ENCODE peak calls at places on chromosome 20, in seven cellular contexts. O is pancreas, B is RWPE1, Q is transverse colon, M is OCI-LY7, I is astrocyte of the spinal cord, K is neural crest cell. P is an unnamed sample.

GRCh38 chr20:53623454-53624206 is 30.0 kb upstream of the ZNF217 start:
- DNase-seq in I (peak), K (peak), Q (peak), B (peak), M (peak), O (no peak), P (peak)

GRCh38 chr20:36362261-36362660 is 56.1 kb downstream of the DLGAP4 start:
- DNase-seq in K (no peak), O (no peak), Q (no peak), M (no peak), B (no peak), I (no peak), P (no peak)

GRCh38 chr20:64095455-64095854 is 11.3 kb upstream of the LKAAEAR1 start:
- DNase-seq in B (no peak), K (no peak), O (no peak), Q (no peak), M (no peak), I (no peak), P (no peak)

GRCh38 chr20:1267161-1267560 is 1.1 kb downstream of the SNPH start:
- DNase-seq in K (no peak), B (no peak), O (no peak), Q (no peak), I (no peak), M (no peak), P (no peak)

GRCh38 chr20:47411161-47411560 is 54.7 kb upstream of the ZMYND8 start:
- DNase-seq in B (no peak), K (no peak), M (no peak), O (no peak), Q (no peak), I (no peak), P (no peak)

GRCh38 chr20:51140671-51141070 is 117.8 kb upstream of the KCNG1 start:
- DNase-seq in B (no peak), I (no peak), Q (no peak), M (no peak), K (no peak), O (no peak), P (no peak)

GRCh38 chr20:52484438-52484837 is 292.9 kb upstream of the ZFP64 start:
- DNase-seq in M (no peak), I (peak), B (peak), O (no peak), Q (no peak), K (no peak), P (no peak)

GRCh38 chr20:17614176-17614811 is 44.4 kb downstream of the DSTN start:
- DNase-seq in M (no peak), K (no peak), I (peak), O (peak), Q (peak), B (peak), P (no peak)

GRCh38 chr20:44017905-44018683 is 103.4 kb downstream of the TOX2 start:
- DNase-seq in I (peak), Q (peak), K (no peak), B (peak), M (no peak), O (peak), P (peak)

GRCh38 chr20:63932606-63933160 is 23.5 kb downstream of the UCKL1 start:
- DNase-seq in K (no peak), Q (no peak), I (no peak), O (no peak), B (no peak), M (no peak), P (no peak)

GRCh38 chr20:35719717-35720116 is 20.5 kb downstream of the ROMO1 start:
- DNase-seq in Q (no peak), I (no peak), B (no peak), M (no peak), K (no peak), O (no peak), P (no peak)

GRCh38 chr20:58703765-58704331 is 11.2 kb downstream of the NPEPL1 start:
- DNase-seq in M (no peak), I (no peak), K (no peak), Q (no peak), O (no peak), B (no peak), P (no peak)

GRCh38 chr20:5080384-5080877 is 39.3 kb downstream of the PCNA start:
- DNase-seq in K (no peak), B (no peak), I (no peak), Q (peak), O (no peak), M (peak), P (no peak)

DNA sequence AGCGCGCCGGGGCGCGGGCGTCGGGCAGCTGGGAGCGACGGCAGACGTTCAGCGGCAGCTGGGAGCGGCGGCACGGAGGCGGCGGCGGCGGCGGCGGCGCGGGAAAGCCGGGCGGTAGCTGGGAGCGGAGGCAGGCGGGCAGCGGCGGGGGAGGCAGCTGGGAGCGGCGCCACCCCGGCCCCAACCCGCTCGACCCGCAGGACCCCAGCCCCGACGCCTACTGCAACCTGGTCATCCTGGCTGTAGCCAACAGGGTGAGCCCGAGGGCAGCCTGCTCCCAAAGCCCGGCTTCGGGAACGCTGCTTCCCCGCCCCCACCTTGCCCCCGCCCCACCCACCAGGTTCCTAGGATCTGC is 8.9 kb downstream of the CCM2L start:
- DNase-seq in I (no peak), O (no peak), B (peak), Q (no peak), M (no peak), K (peak), P (no peak)
- TF ChIP-seq CTCF in I (no peak), O (no peak), B (peak), Q (no peak), M (no peak), K (peak), P (no peak)

GRCh38 chr20:57464642-57465211 is 60.2 kb downstream of the CTCFL start:
- DNase-seq in O (no peak), Q (no peak), M (peak), B (peak), I (no peak), K (no peak), P (no peak)
- TF ChIP-seq CTCF in O (no peak), Q (no peak), M (peak), B (no peak), I (no peak), K (peak), P (no peak)

DNA sequence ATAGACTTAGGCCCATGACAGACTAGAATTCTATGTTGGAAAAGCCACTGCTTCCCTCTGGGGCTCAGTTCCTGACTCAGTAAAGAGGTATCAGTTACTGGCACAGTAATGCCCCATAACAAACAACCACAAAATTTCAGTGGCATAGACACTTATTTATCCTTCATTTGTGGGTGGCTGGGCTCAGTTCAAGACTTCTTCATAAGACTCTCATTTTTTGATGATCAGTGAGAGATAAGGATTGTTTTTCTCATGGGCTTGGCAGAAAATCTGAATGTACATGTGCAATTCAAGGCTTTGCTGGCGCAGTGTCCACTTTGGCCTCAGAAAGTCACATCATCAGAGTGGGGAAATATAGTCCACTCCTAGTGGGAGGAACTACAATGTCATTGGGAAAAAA is 384.5 kb upstream of the FLRT3 start:
- DNase-seq in B (no peak), Q (no peak), I (no peak), K (no peak), M (no peak), O (no peak), P (no peak)
- TF ChIP-seq CTCF in B (no peak), Q (no peak), I (no peak), K (no peak), M (no peak), O (no peak), P (no peak)

DNA sequence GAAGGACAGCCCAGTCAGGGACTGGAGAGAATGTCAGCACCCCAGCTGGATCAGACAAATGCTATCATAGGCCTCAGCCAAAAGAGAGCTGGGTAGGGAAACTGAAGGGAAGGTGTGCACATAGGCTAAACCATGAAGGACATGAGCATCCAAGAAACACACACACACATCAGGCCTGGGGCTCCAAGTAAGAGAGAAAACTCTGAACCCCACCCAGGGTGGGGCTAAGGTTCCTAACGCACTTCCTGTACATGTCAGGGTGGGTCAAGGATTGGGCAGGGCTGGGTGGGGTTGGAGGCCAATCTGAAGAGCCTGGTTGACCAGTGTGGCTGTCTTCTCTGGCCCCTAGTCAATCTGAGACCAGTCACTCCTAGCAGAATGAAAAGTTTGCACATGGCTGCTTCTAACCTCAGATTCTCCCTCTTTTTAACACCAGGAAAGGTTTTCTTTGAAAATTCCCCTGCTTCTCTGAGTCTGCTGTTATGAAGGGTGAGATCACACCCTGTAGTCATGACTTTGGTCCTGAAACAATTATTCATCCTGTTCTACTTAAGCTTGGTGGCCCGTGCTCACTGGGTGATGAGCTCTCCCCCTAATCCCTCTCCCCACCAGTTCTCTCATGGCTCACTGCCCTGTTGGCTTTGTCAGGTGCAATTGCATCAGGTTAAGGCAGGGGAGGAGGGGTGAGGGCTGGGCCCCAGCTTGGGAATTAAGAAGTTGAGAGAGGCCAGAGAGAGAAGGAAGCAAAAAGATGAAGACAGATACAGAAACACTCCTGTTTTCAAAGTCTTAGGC is 88.4 kb downstream of the MAFB start:
- DNase-seq in M (no peak), Q (no peak), K (no peak), B (peak), O (no peak), I (no peak), P (no peak)
- TF ChIP-seq CTCF in M (no peak), Q (no peak), K (no peak), B (no peak), O (no peak), I (no peak), P (no peak)

DNA sequence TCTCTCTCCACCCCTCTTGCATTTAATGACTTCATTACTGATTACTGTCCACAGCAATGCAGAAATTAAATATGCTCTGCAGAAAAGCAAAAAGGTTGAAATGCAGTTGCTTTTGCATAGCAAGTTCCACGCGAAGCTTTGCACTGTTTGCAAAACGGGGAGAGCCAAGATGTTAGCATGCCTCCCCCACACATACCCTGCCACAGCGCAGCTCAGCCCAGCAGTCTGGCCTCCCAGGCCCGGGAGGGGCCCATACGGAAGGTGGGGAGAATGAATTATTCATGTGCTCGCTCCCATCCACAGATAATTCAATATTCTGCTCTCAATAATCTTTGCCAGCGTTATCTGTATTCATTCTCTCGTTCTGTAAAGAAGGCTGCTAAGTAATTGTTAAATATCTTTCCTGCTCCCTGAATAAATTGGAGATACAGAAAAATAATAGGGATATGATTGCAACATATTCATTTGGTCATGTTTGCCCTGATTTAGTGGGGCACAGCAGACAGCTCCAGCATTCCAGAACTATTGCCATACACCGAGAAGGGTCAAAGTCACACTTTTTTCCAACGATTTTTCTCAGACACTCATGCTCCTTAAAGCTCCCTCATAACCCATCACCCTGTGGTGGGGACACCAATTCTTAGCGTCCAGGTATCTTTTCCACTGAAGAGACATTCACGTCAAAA is 305.9 kb downstream of the CDH26 start:
- DNase-seq in Q (no peak), K (no peak), M (no peak), B (no peak), O (no peak), I (no peak), P (no peak)
- TF ChIP-seq CTCF in Q (no peak), K (no peak), M (no peak), B (no peak), O (no peak), I (no peak), P (no peak)

GRCh38 chr20:34644345-34644744 is 32.5 kb downstream of the PIGU start:
- DNase-seq in Q (no peak), O (no peak), K (no peak), B (no peak), I (no peak), M (no peak), P (no peak)
- TF ChIP-seq CTCF in Q (no peak), O (no peak), K (no peak), B (no peak), I (no peak), M (no peak), P (no peak)

DNA sequence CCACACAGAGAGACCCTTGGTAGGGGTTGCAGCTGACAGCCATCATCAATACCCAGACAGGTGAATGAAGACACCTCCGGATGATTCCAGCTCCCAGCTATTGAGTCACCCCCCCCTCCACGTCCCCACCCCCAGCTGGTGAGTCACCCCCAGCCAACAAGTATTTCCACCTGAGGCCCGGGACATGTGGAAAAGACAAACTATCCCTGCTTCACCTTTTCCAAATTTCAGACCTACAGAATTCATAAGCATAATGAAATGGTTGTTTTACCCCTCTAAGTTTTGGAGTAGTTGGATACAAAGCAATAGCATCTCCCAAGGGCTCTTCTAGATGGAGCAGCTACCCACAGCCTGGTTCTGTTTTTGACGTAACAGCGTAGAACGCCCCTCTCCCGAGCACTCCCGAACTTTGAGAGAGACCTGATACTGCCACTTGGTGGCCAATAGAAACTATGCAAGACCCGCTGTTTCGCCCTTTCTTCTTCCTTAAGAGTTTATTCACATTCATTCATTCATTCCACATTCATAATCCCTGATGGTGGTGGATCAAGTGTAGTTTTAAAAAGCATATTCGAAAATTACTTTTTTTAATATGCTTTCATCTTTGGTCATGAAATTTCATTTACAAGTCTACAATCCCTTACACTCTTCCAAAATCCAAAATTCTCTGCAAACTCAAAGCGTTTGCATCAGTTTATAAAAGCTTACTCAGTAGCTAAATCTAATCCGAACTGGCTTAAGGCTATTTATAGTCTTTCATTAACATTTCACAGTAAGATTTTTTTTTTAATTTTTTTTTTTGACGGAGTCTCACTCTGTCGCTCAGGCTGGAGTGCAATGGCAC is 15.1 kb upstream of the PPP1R16B start:
- DNase-seq in Q (no peak), M (peak), K (peak), I (no peak), B (peak), O (no peak), P (no peak)
- TF ChIP-seq CTCF in Q (peak), M (peak), K (peak), I (peak), B (no peak), O (no peak), P (peak)